ENCODE peak calls at places on chromosome 19, in four cellular contexts. C is mammary epithelial cell, L is H1, H is pancreas. J is an unnamed sample. For H3K27me3, H3K9me3 and H3K4me1, the result is how much of the 10 kb centered on the place peaks cover.

GRCh38 chr19:18478545-18479311 is 40.8 kb upstream of the ISYNA1 start:
- DNase-seq in C (peak), L (no peak), H (no peak), J (peak)

GRCh38 chr19:18894254-18895037 is 1.5 kb downstream of the CERS1 start:
- DNase-seq in C (no peak), L (no peak), H (no peak), J (no peak)

GRCh38 chr19:23851966-23852365 is 62.7 kb upstream of the ZNF726 start:
- DNase-seq in C (no peak), L (no peak), H (no peak), J (no peak)

GRCh38 chr19:45607071-45608029 is 5.3 kb upstream of the GPR4 start:
- DNase-seq in C (peak), L (peak), H (peak), J (peak)

GRCh38 chr19:33129901-33130300 is 2.0 kb upstream of the WDR88 start:
- DNase-seq in C (no peak), L (no peak), H (no peak), J (no peak)

GRCh38 chr19:55520691-55521292 is 16.1 kb downstream of the SBK2 start:
- DNase-seq in C (no peak), L (no peak), H (no peak), J (no peak)

GRCh38 chr19:13275016-13275722 is 125.0 kb downstream of the IER2 start:
- DNase-seq in C (no peak), L (no peak), H (no peak), J (peak)

GRCh38 chr19:56476671-56477428 is at the start of gene ZNF667:
- DNase-seq in C (peak), L (no peak), H (no peak), J (no peak)

GRCh38 chr19:42111384-42111783 is 20.9 kb downstream of the POU2F2 start:
- DNase-seq in C (peak), L (no peak), H (no peak), J (no peak)

DNA sequence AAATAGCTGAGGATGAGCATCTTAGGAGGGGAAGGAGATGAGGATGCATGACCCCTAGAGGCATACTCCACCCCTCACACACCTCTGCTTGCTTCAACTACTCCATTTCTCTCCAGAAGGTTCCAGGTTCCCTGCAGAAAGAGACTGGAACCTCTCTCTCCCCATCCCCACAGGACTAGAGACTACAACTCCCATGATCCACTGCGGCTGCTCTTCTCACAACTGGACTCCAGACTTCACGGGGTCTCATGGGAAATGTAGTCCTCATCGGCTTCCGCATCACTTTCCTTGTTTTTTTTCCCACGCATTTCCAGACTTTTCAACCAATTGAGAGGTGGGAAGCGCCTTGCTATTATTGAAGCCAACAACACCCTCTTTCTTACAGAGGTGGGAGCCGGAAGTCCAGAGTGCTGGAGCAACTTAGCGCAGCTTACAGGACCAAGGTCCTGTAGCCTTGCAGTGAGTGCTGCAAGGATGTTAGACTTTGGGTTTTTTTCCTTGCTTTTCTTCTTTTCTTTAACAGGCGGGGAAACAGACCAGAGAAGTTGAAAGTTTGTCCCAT is 13.9 kb upstream of the CACNG6 start:
- DNase-seq in C (peak), L (no peak), H (peak), J (peak)
- H3K27me3 ChIP-seq in C (under half), L (under half), H (under half), J (under half)

DNA sequence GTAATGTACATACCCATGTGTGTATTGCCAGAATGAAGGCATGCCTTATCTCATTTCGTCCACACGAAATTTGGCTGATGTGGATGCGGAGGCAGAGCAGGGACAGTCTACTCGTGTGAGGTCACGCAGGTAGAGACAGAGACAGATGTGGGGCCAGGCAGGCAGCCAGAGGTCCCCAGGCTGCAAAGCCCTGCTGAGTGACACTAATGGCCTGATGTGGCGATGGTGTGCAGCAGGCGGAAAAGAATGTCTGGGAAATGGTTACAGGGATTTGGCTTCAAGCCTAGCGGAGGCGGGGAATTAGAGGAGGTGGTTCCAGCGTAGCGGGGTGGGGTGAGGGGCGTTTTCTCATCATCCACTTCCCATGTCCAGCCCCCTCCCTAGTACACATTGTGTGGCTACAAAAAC is 4.2 kb upstream of the IZUMO2 start:
- DNase-seq in C (no peak), L (no peak), H (peak), J (no peak)
- H3K9me3 ChIP-seq in C (under half), L (under half), H (under half), J (under half)

GRCh38 chr19:38012944-38013343 is 105.9 kb downstream of the SIPA1L3 start:
- DNase-seq in C (no peak), L (no peak), H (no peak), J (no peak)

GRCh38 chr19:38012290-38012689 is 105.3 kb downstream of the SIPA1L3 start:
- DNase-seq in C (no peak), L (no peak), H (no peak), J (no peak)

GRCh38 chr19:38013913-38014575 is 107.0 kb downstream of the SIPA1L3 start:
- DNase-seq in C (no peak), L (no peak), H (no peak), J (no peak)

GRCh38 chr19:38009650-38010229 is 102.7 kb downstream of the SIPA1L3 start:
- DNase-seq in C (no peak), L (no peak), H (no peak), J (no peak)

DNA sequence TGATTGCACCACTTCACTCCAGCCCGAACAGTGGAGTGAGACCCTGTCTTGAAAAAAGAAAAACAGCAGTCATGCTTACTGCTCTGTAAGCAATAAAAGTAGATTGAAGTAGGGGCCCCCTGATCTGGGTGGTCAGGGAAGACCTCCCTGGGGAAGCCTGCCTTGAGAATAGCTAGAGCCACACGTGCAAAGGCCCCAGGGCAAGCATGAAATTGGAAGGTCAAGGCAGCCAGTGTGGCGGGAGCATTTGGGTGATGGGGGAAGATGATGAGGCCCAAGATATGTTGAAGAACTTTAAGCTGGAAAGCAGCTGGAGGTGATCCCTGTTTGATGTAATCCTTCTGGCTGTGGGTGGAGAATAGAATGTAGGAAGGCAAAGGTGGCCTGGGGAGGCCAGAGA is 104.4 kb downstream of the SIPA1L3 start:
- DNase-seq in C (no peak), L (no peak), H (no peak), J (no peak)
- H3K4me1 ChIP-seq in C (under half), L (under half), H (under half), J (under half)

GRCh38 chr19:54470991-54471782 is 1.9 kb downstream of the CDC42EP5 start:
- DNase-seq in C (no peak), L (no peak), H (peak), J (peak)
- H3K27me3 ChIP-seq in C (under half), L (under half), H (under half), J (under half)

GRCh38 chr19:11378319-11379189 is 4.1 kb downstream of the SWSAP1 start:
- DNase-seq in C (peak), L (no peak), H (peak), J (no peak)

GRCh38 chr19:11377756-11378155 is 3.3 kb downstream of the SWSAP1 start:
- DNase-seq in C (no peak), L (no peak), H (no peak), J (no peak)

GRCh38 chr19:11375143-11375948 is 880 bp downstream of the SWSAP1 start:
- DNase-seq in C (no peak), L (no peak), H (peak), J (peak)

GRCh38 chr19:11374449-11375142 is at the start of gene SWSAP1:
- DNase-seq in C (peak), L (peak), H (peak), J (peak)

GRCh38 chr19:11377237-11377636 is 2.8 kb downstream of the SWSAP1 start:
- DNase-seq in C (peak), L (no peak), H (no peak), J (no peak)
- H3K9me3 ChIP-seq in C (under half), L (under half), H (under half), J (under half)

GRCh38 chr19:40284251-40284500 is 969 bp downstream of the AKT2 start:
- DNase-seq in C (no peak), L (no peak), H (no peak), J (no peak)
- H3K4me1 ChIP-seq in C (under half), L (under half), H (under half), J (under half)

GRCh38 chr19:28871099-28871725 is 341.7 kb downstream of the UQCRFS1 start:
- DNase-seq in C (no peak), L (no peak), H (no peak), J (no peak)
- H3K27me3 ChIP-seq in C (under half), L (under half), H (under half), J (under half)

J was measured in aorta.